ENCODE peak calls at places on chromosomes 12 and 14, in seven cellular contexts. One of them, this sample, is unnamed.

GRCh38 chr12:125149160-125150108 is 84.2 kb downstream of the AACS start:
- DNase-seq in iPS DF 19.7: no peak
- DNase-seq in CD8-positive, alpha-beta memory T cell: no peak
- DNase-seq in activated T-helper 1 cell treated with anti-CD3 and anti-CD28 coated beads, Interleukin-12 subunit alpha, Interleukin-12 subunit beta, Interleukin-2, Interleukin-4 antibody, amounts not matched to agents 30 ng/mL and 10 ng/mL and 1 ng/mL, durations not matched to agents 14 hours and 24 hours and 36 hours: no peak
- DNase-seq in AG09319: no peak
- DNase-seq in astrocyte: no peak
- DNase-seq in A549: no peak
- DNase-seq in this sample: no peak

GRCh38 chr12:46296822-46297221 is 28.0 kb upstream of the SLC38A1 start:
- DNase-seq in CD8-positive, alpha-beta memory T cell: no peak
- DNase-seq in A549: no peak
- DNase-seq in AG09319: no peak
- DNase-seq in iPS DF 19.7: no peak
- DNase-seq in astrocyte: no peak
- DNase-seq in activated T-helper 1 cell treated with anti-CD3 and anti-CD28 coated beads, Interleukin-12 subunit alpha, Interleukin-12 subunit beta, Interleukin-2, Interleukin-4 antibody, amounts not matched to agents 30 ng/mL and 10 ng/mL and 1 ng/mL, durations not matched to agents 14 hours and 24 hours and 36 hours: no peak
- DNase-seq in this sample: no peak

GRCh38 chr14:85607571-85608219 is 77.8 kb downstream of the FLRT2 start:
- DNase-seq in activated T-helper 1 cell treated with anti-CD3 and anti-CD28 coated beads, Interleukin-12 subunit alpha, Interleukin-12 subunit beta, Interleukin-2, Interleukin-4 antibody, amounts not matched to agents 30 ng/mL and 10 ng/mL and 1 ng/mL, durations not matched to agents 14 hours and 24 hours and 36 hours: no peak
- DNase-seq in iPS DF 19.7: no peak
- DNase-seq in A549: no peak
- DNase-seq in AG09319: peak
- DNase-seq in astrocyte: peak
- DNase-seq in CD8-positive, alpha-beta memory T cell: no peak
- DNase-seq in this sample: peak

GRCh38 chr12:113211160-113211559 is 10.1 kb upstream of the TPCN1 start:
- DNase-seq in CD8-positive, alpha-beta memory T cell: no peak
- DNase-seq in iPS DF 19.7: no peak
- DNase-seq in A549: no peak
- DNase-seq in astrocyte: no peak
- DNase-seq in AG09319: no peak
- DNase-seq in activated T-helper 1 cell treated with anti-CD3 and anti-CD28 coated beads, Interleukin-12 subunit alpha, Interleukin-12 subunit beta, Interleukin-2, Interleukin-4 antibody, amounts not matched to agents 30 ng/mL and 10 ng/mL and 1 ng/mL, durations not matched to agents 14 hours and 24 hours and 36 hours: no peak
- DNase-seq in this sample: no peak

GRCh38 chr14:89899917-89900680 is 54.4 kb downstream of the EFCAB11 start:
- DNase-seq in activated T-helper 1 cell treated with anti-CD3 and anti-CD28 coated beads, Interleukin-12 subunit alpha, Interleukin-12 subunit beta, Interleukin-2, Interleukin-4 antibody, amounts not matched to agents 30 ng/mL and 10 ng/mL and 1 ng/mL, durations not matched to agents 14 hours and 24 hours and 36 hours: no peak
- DNase-seq in A549: no peak
- DNase-seq in iPS DF 19.7: no peak
- DNase-seq in astrocyte: no peak
- DNase-seq in CD8-positive, alpha-beta memory T cell: no peak
- DNase-seq in AG09319: no peak
- DNase-seq in this sample: no peak

GRCh38 chr14:50530358-50530757 is 2.0 kb downstream of the MAP4K5 start:
- DNase-seq in activated T-helper 1 cell treated with anti-CD3 and anti-CD28 coated beads, Interleukin-12 subunit alpha, Interleukin-12 subunit beta, Interleukin-2, Interleukin-4 antibody, amounts not matched to agents 30 ng/mL and 10 ng/mL and 1 ng/mL, durations not matched to agents 14 hours and 24 hours and 36 hours: no peak
- DNase-seq in CD8-positive, alpha-beta memory T cell: no peak
- DNase-seq in AG09319: no peak
- DNase-seq in iPS DF 19.7: no peak
- DNase-seq in astrocyte: peak
- DNase-seq in A549: no peak
- DNase-seq in this sample: no peak

GRCh38 chr12:26629864-26630263 is 203.1 kb downstream of the ITPR2 start:
- DNase-seq in iPS DF 19.7: no peak
- DNase-seq in activated T-helper 1 cell treated with anti-CD3 and anti-CD28 coated beads, Interleukin-12 subunit alpha, Interleukin-12 subunit beta, Interleukin-2, Interleukin-4 antibody, amounts not matched to agents 30 ng/mL and 10 ng/mL and 1 ng/mL, durations not matched to agents 14 hours and 24 hours and 36 hours: no peak
- DNase-seq in A549: no peak
- DNase-seq in astrocyte: peak
- DNase-seq in CD8-positive, alpha-beta memory T cell: no peak
- DNase-seq in AG09319: no peak
- DNase-seq in this sample: no peak

GRCh38 chr12:6158749-6159148 is 34.3 kb upstream of the VWF start:
- DNase-seq in activated T-helper 1 cell treated with anti-CD3 and anti-CD28 coated beads, Interleukin-12 subunit alpha, Interleukin-12 subunit beta, Interleukin-2, Interleukin-4 antibody, amounts not matched to agents 30 ng/mL and 10 ng/mL and 1 ng/mL, durations not matched to agents 14 hours and 24 hours and 36 hours: no peak
- DNase-seq in AG09319: no peak
- DNase-seq in astrocyte: no peak
- DNase-seq in CD8-positive, alpha-beta memory T cell: no peak
- DNase-seq in A549: no peak
- DNase-seq in iPS DF 19.7: no peak
- DNase-seq in this sample: no peak

GRCh38 chr12:26334621-26335124 is 139.3 kb downstream of the SSPN start:
- DNase-seq in CD8-positive, alpha-beta memory T cell: no peak
- DNase-seq in AG09319: no peak
- DNase-seq in activated T-helper 1 cell treated with anti-CD3 and anti-CD28 coated beads, Interleukin-12 subunit alpha, Interleukin-12 subunit beta, Interleukin-2, Interleukin-4 antibody, amounts not matched to agents 30 ng/mL and 10 ng/mL and 1 ng/mL, durations not matched to agents 14 hours and 24 hours and 36 hours: no peak
- DNase-seq in astrocyte: no peak
- DNase-seq in A549: no peak
- DNase-seq in iPS DF 19.7: no peak
- DNase-seq in this sample: no peak

GRCh38 chr12:43278268-43278832 is 273.7 kb downstream of the ADAMTS20 start:
- DNase-seq in iPS DF 19.7: no peak
- DNase-seq in CD8-positive, alpha-beta memory T cell: no peak
- DNase-seq in activated T-helper 1 cell treated with anti-CD3 and anti-CD28 coated beads, Interleukin-12 subunit alpha, Interleukin-12 subunit beta, Interleukin-2, Interleukin-4 antibody, amounts not matched to agents 30 ng/mL and 10 ng/mL and 1 ng/mL, durations not matched to agents 14 hours and 24 hours and 36 hours: no peak
- DNase-seq in A549: no peak
- DNase-seq in astrocyte: no peak
- DNase-seq in AG09319: no peak
- DNase-seq in this sample: no peak

GRCh38 chr12:50665170-50665569 is 98.7 kb upstream of the ATF1 start:
- DNase-seq in AG09319: no peak
- DNase-seq in iPS DF 19.7: no peak
- DNase-seq in CD8-positive, alpha-beta memory T cell: no peak
- DNase-seq in astrocyte: no peak
- DNase-seq in activated T-helper 1 cell treated with anti-CD3 and anti-CD28 coated beads, Interleukin-12 subunit alpha, Interleukin-12 subunit beta, Interleukin-2, Interleukin-4 antibody, amounts not matched to agents 30 ng/mL and 10 ng/mL and 1 ng/mL, durations not matched to agents 14 hours and 24 hours and 36 hours: no peak
- DNase-seq in A549: no peak
- DNase-seq in this sample: no peak

GRCh38 chr12:69623970-69624369 is 13.3 kb upstream of the LRRC10 start:
- DNase-seq in CD8-positive, alpha-beta memory T cell: no peak
- DNase-seq in AG09319: no peak
- DNase-seq in astrocyte: no peak
- DNase-seq in A549: no peak
- DNase-seq in activated T-helper 1 cell treated with anti-CD3 and anti-CD28 coated beads, Interleukin-12 subunit alpha, Interleukin-12 subunit beta, Interleukin-2, Interleukin-4 antibody, amounts not matched to agents 30 ng/mL and 10 ng/mL and 1 ng/mL, durations not matched to agents 14 hours and 24 hours and 36 hours: no peak
- DNase-seq in iPS DF 19.7: no peak
- DNase-seq in this sample: no peak

GRCh38 chr12:54991161-54991991 is 6.8 kb upstream of the TESPA1 start:
- DNase-seq in CD8-positive, alpha-beta memory T cell: peak
- DNase-seq in iPS DF 19.7: no peak
- DNase-seq in A549: no peak
- DNase-seq in AG09319: no peak
- DNase-seq in activated T-helper 1 cell treated with anti-CD3 and anti-CD28 coated beads, Interleukin-12 subunit alpha, Interleukin-12 subunit beta, Interleukin-2, Interleukin-4 antibody, amounts not matched to agents 30 ng/mL and 10 ng/mL and 1 ng/mL, durations not matched to agents 14 hours and 24 hours and 36 hours: peak
- DNase-seq in astrocyte: no peak
- DNase-seq in this sample: no peak

GRCh38 chr12:132490481-132491348 is 764 bp downstream of the FBRSL1 start:
- DNase-seq in CD8-positive, alpha-beta memory T cell: no peak
- DNase-seq in A549: no peak
- DNase-seq in astrocyte: peak
- DNase-seq in activated T-helper 1 cell treated with anti-CD3 and anti-CD28 coated beads, Interleukin-12 subunit alpha, Interleukin-12 subunit beta, Interleukin-2, Interleukin-4 antibody, amounts not matched to agents 30 ng/mL and 10 ng/mL and 1 ng/mL, durations not matched to agents 14 hours and 24 hours and 36 hours: no peak
- DNase-seq in AG09319: no peak
- DNase-seq in iPS DF 19.7: no peak
- DNase-seq in this sample: no peak

GRCh38 chr14:101402936-101403660 is 158.2 kb upstream of the DIO3 start:
- DNase-seq in CD8-positive, alpha-beta memory T cell: no peak
- DNase-seq in AG09319: no peak
- DNase-seq in activated T-helper 1 cell treated with anti-CD3 and anti-CD28 coated beads, Interleukin-12 subunit alpha, Interleukin-12 subunit beta, Interleukin-2, Interleukin-4 antibody, amounts not matched to agents 30 ng/mL and 10 ng/mL and 1 ng/mL, durations not matched to agents 14 hours and 24 hours and 36 hours: no peak
- DNase-seq in iPS DF 19.7: no peak
- DNase-seq in astrocyte: no peak
- DNase-seq in A549: no peak
- DNase-seq in this sample: no peak

GRCh38 chr12:52580496-52580895 is 6.9 kb upstream of the KRT74 start:
- DNase-seq in A549: no peak
- DNase-seq in astrocyte: no peak
- DNase-seq in activated T-helper 1 cell treated with anti-CD3 and anti-CD28 coated beads, Interleukin-12 subunit alpha, Interleukin-12 subunit beta, Interleukin-2, Interleukin-4 antibody, amounts not matched to agents 30 ng/mL and 10 ng/mL and 1 ng/mL, durations not matched to agents 14 hours and 24 hours and 36 hours: no peak
- DNase-seq in iPS DF 19.7: no peak
- DNase-seq in AG09319: no peak
- DNase-seq in CD8-positive, alpha-beta memory T cell: no peak
- DNase-seq in this sample: no peak

GRCh38 chr12:17976202-17976601 is 113.8 kb downstream of the RERGL start:
- DNase-seq in iPS DF 19.7: peak
- DNase-seq in CD8-positive, alpha-beta memory T cell: no peak
- DNase-seq in activated T-helper 1 cell treated with anti-CD3 and anti-CD28 coated beads, Interleukin-12 subunit alpha, Interleukin-12 subunit beta, Interleukin-2, Interleukin-4 antibody, amounts not matched to agents 30 ng/mL and 10 ng/mL and 1 ng/mL, durations not matched to agents 14 hours and 24 hours and 36 hours: no peak
- DNase-seq in A549: no peak
- DNase-seq in AG09319: no peak
- DNase-seq in astrocyte: no peak
- DNase-seq in this sample: no peak

This sample was measured in amniotic stem cell.